ENCODE peak calls at places on chromosome 22, in seven cellular contexts. One of them, this sample, is unnamed.

GRCh38 chr22:29700949-29701927 is 18.6 kb upstream of the CABP7 start:
- DNase-seq in H1: no peak
- DNase-seq in IMR-90: peak; percentile 34
- DNase-seq in neuronal stem cell: no peak
- DNase-seq in mesenchymal stem cell: peak; percentile 32
- DNase-seq in mesendoderm: peak; percentile 70
- DNase-seq in H9: peak; percentile 72
- DNase-seq in this sample: peak; percentile 46

GRCh38 chr22:49042877-49043859 is 784.5 kb downstream of the BRD1 start:
- DNase-seq in neuronal stem cell: no peak
- DNase-seq in mesenchymal stem cell: no peak
- DNase-seq in H1: no peak
- DNase-seq in IMR-90: no peak
- DNase-seq in mesendoderm: no peak
- DNase-seq in H9: no peak
- DNase-seq in this sample: no peak

GRCh38 chr22:41668971-41669911 is 19.4 kb downstream of the SNU13 start:
- DNase-seq in H1: no peak
- DNase-seq in mesendoderm: peak; percentile 39
- DNase-seq in mesenchymal stem cell: peak; percentile 85
- DNase-seq in IMR-90: peak; percentile 85
- DNase-seq in neuronal stem cell: no peak
- DNase-seq in H9: no peak
- DNase-seq in this sample: peak; percentile 77

GRCh38 chr22:26461188-26461810 is 22.3 kb downstream of the HPS4 start:
- DNase-seq in neuronal stem cell: peak; percentile 63
- DNase-seq in H1: peak; percentile 90
- DNase-seq in mesendoderm: peak; percentile 85
- DNase-seq in mesenchymal stem cell: peak; percentile 55
- DNase-seq in H9: peak; percentile 87
- DNase-seq in IMR-90: peak; percentile 28
- DNase-seq in this sample: peak; percentile 46

GRCh38 chr22:37182101-37182948 is 5.7 kb downstream of the C1QTNF6 start:
- DNase-seq in IMR-90: no peak
- DNase-seq in H9: no peak
- DNase-seq in mesendoderm: no peak
- DNase-seq in neuronal stem cell: no peak
- DNase-seq in H1: no peak
- DNase-seq in mesenchymal stem cell: no peak
- DNase-seq in this sample: peak; percentile 70

GRCh38 chr22:18057568-18058209 is 20.1 kb upstream of the PEX26 start:
- DNase-seq in mesenchymal stem cell: peak; percentile 93
- DNase-seq in neuronal stem cell: no peak
- DNase-seq in IMR-90: peak; percentile 100
- DNase-seq in mesendoderm: no peak
- DNase-seq in H9: no peak
- DNase-seq in H1: no peak
- DNase-seq in this sample: peak; percentile 66

GRCh38 chr22:28282346-28282745 is 363.3 kb upstream of the PITPNB start:
- DNase-seq in neuronal stem cell: no peak
- DNase-seq in mesendoderm: no peak
- DNase-seq in mesenchymal stem cell: peak; percentile 24
- DNase-seq in H1: no peak
- DNase-seq in H9: no peak
- DNase-seq in IMR-90: peak; percentile 67
- DNase-seq in this sample: no peak

GRCh38 chr22:23305922-23306374 is 125.6 kb downstream of the BCR start:
- DNase-seq in H9: no peak
- DNase-seq in mesenchymal stem cell: peak; percentile 97
- DNase-seq in neuronal stem cell: no peak
- DNase-seq in mesendoderm: no peak
- DNase-seq in H1: no peak
- DNase-seq in IMR-90: peak; percentile 81
- DNase-seq in this sample: no peak

GRCh38 chr22:39706406-39707150 is 136.0 kb downstream of the CACNA1I start:
- DNase-seq in H9: no peak
- DNase-seq in H1: no peak
- DNase-seq in mesendoderm: no peak
- DNase-seq in IMR-90: no peak
- DNase-seq in neuronal stem cell: no peak
- DNase-seq in mesenchymal stem cell: no peak
- DNase-seq in this sample: no peak

GRCh38 chr22:35534091-35534490 is 6.5 kb upstream of the RASD2 start:
- DNase-seq in mesendoderm: no peak
- DNase-seq in H1: no peak
- DNase-seq in IMR-90: no peak
- DNase-seq in H9: no peak
- DNase-seq in mesenchymal stem cell: no peak
- DNase-seq in neuronal stem cell: no peak
- DNase-seq in this sample: no peak

GRCh38 chr22:44491666-44492405 is 6.2 kb downstream of the RTL6 start:
- DNase-seq in H1: peak; percentile 50
- DNase-seq in H9: no peak
- DNase-seq in IMR-90: no peak
- DNase-seq in mesendoderm: peak; percentile 26
- DNase-seq in mesenchymal stem cell: no peak
- DNase-seq in neuronal stem cell: no peak
- DNase-seq in this sample: no peak

GRCh38 chr22:21775061-21775460 is 39.5 kb upstream of the YPEL1 start:
- DNase-seq in neuronal stem cell: no peak
- DNase-seq in IMR-90: peak; percentile 61
- DNase-seq in H1: no peak
- DNase-seq in mesendoderm: no peak
- DNase-seq in H9: no peak
- DNase-seq in mesenchymal stem cell: no peak
- DNase-seq in this sample: no peak

GRCh38 chr22:47322854-47323253 is 560.4 kb downstream of the TBC1D22A start:
- DNase-seq in IMR-90: no peak
- DNase-seq in H9: no peak
- DNase-seq in mesendoderm: no peak
- DNase-seq in mesenchymal stem cell: no peak
- DNase-seq in H1: no peak
- DNase-seq in neuronal stem cell: no peak
- DNase-seq in this sample: no peak

GRCh38 chr22:33806191-33806590 is 114.1 kb downstream of the LARGE1 start:
- DNase-seq in neuronal stem cell: no peak
- DNase-seq in mesendoderm: no peak
- DNase-seq in IMR-90: peak; percentile 20
- DNase-seq in H1: no peak
- DNase-seq in H9: no peak
- DNase-seq in mesenchymal stem cell: peak; percentile 75
- DNase-seq in this sample: no peak

GRCh38 chr22:49155039-49155808 is 672.4 kb downstream of the BRD1 start:
- DNase-seq in IMR-90: no peak
- DNase-seq in mesendoderm: no peak
- DNase-seq in H1: no peak
- DNase-seq in mesenchymal stem cell: no peak
- DNase-seq in neuronal stem cell: no peak
- DNase-seq in H9: no peak
- DNase-seq in this sample: no peak

GRCh38 chr22:49016909-49017768 is 810.5 kb downstream of the BRD1 start:
- DNase-seq in mesendoderm: no peak
- DNase-seq in neuronal stem cell: no peak
- DNase-seq in H1: peak; percentile 35
- DNase-seq in H9: peak; percentile 24
- DNase-seq in mesenchymal stem cell: no peak
- DNase-seq in IMR-90: no peak
- DNase-seq in this sample: no peak

DNA sequence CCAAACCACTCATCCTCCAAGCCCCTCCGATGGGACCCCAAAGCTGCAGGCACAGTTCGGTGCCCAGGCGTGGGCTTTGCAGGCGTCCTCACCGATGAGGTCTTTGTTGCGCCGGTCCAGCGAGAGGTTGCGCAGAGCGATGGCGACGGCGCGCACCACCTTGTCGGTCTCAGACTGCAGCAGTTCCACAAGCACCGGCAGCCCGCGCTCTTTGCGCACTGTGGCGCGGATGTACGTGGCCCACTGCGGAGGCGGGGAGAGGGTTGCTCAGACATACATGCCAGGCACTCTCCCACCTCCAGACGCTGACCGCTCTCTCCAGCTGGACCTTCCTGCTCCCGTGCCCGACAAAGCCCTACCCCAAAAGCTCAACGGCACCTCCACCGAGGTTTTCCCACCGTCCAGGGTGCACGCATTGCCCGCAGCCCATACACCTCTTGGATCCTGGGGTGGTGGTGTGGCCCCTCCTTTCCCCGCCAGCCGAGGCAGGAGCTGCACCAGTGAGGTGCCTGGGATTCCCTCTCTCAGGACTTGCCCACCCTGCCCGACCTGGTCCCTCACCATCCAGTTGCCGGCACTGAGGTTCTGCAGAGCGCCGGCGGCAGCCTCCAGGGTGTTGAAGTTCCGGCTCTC is 32.0 kb upstream of the TXNRD2 start:
- DNase-seq in H9: no peak
- DNase-seq in H1: no peak
- DNase-seq in neuronal stem cell: no peak
- DNase-seq in IMR-90: no peak
- DNase-seq in mesenchymal stem cell: no peak
- DNase-seq in mesendoderm: no peak
- DNase-seq in this sample: no peak
- H3K18ac ChIP-seq in H9: no peak overlapping the region
- H3K18ac ChIP-seq in H1: no peak overlapping the region
- H3K18ac ChIP-seq in neuronal stem cell: peak overlapping the region; percentile 39
- H3K18ac ChIP-seq in IMR-90: no peak overlapping the region
- H3K18ac ChIP-seq in mesenchymal stem cell: no peak overlapping the region
- H3K18ac ChIP-seq in mesendoderm: no peak overlapping the region
- H3K18ac ChIP-seq in this sample: no peak overlapping the region

GRCh38 chr22:24810043-24810749 is 4.2 kb downstream of the SGSM1 start:
- DNase-seq in mesenchymal stem cell: no peak
- DNase-seq in mesendoderm: peak; percentile 71
- DNase-seq in IMR-90: no peak
- DNase-seq in H9: no peak
- DNase-seq in H1: no peak
- DNase-seq in neuronal stem cell: peak; percentile 66
- DNase-seq in this sample: no peak

GRCh38 chr22:24805790-24806662 is at the start of gene SGSM1:
- DNase-seq in neuronal stem cell: peak; percentile 82
- DNase-seq in mesenchymal stem cell: peak; percentile 71
- DNase-seq in H1: peak; percentile 91
- DNase-seq in IMR-90: peak; percentile 27
- DNase-seq in mesendoderm: peak; percentile 93
- DNase-seq in H9: peak; percentile 89
- DNase-seq in this sample: peak; percentile 65

GRCh38 chr22:24806663-24807001 is 621 bp downstream of the SGSM1 start:
- DNase-seq in IMR-90: no peak
- DNase-seq in mesenchymal stem cell: no peak
- DNase-seq in neuronal stem cell: no peak
- DNase-seq in H1: no peak
- DNase-seq in H9: no peak
- DNase-seq in mesendoderm: no peak
- DNase-seq in this sample: no peak

GRCh38 chr22:24807284-24807950 is 1.4 kb downstream of the SGSM1 start:
- DNase-seq in IMR-90: no peak
- DNase-seq in H9: no peak
- DNase-seq in mesenchymal stem cell: peak; percentile 37
- DNase-seq in H1: no peak
- DNase-seq in mesendoderm: peak; percentile 42
- DNase-seq in neuronal stem cell: no peak
- DNase-seq in this sample: no peak

GRCh38 chr22:24809331-24809730 is 3.3 kb downstream of the SGSM1 start:
- DNase-seq in H9: no peak
- DNase-seq in mesendoderm: no peak
- DNase-seq in neuronal stem cell: no peak
- DNase-seq in IMR-90: no peak
- DNase-seq in H1: no peak
- DNase-seq in mesenchymal stem cell: no peak
- DNase-seq in this sample: no peak
- H4K8ac ChIP-seq in H9: no peak overlapping the region
- H4K8ac ChIP-seq in mesendoderm: no peak overlapping the region
- H4K8ac ChIP-seq in neuronal stem cell: no peak overlapping the region
- H4K8ac ChIP-seq in IMR-90: no peak overlapping the region
- H4K8ac ChIP-seq in H1: no peak overlapping the region
- H4K8ac ChIP-seq in mesenchymal stem cell: no peak overlapping the region
- H4K8ac ChIP-seq in this sample: no peak overlapping the region

GRCh38 chr22:43128116-43128515 is 15.1 kb downstream of the MCAT start:
- DNase-seq in IMR-90: no peak
- DNase-seq in H9: no peak
- DNase-seq in mesenchymal stem cell: no peak
- DNase-seq in mesendoderm: no peak
- DNase-seq in H1: no peak
- DNase-seq in neuronal stem cell: no peak
- DNase-seq in this sample: no peak

GRCh38 chr22:43126506-43127165 is 16.1 kb downstream of the BIK start:
- DNase-seq in H9: no peak
- DNase-seq in neuronal stem cell: no peak
- DNase-seq in H1: peak; percentile 51
- DNase-seq in mesendoderm: peak; percentile 65
- DNase-seq in mesenchymal stem cell: peak; percentile 85
- DNase-seq in IMR-90: peak; percentile 85
- DNase-seq in this sample: peak; percentile 95

GRCh38 chr22:43129426-43130425 is 13.5 kb downstream of the MCAT start:
- DNase-seq in neuronal stem cell: no peak
- DNase-seq in mesenchymal stem cell: no peak
- DNase-seq in IMR-90: no peak
- DNase-seq in H1: no peak
- DNase-seq in mesendoderm: no peak
- DNase-seq in H9: no peak
- DNase-seq in this sample: no peak

GRCh38 chr22:43127166-43127908 is 15.9 kb downstream of the MCAT start:
- DNase-seq in H9: no peak
- DNase-seq in mesenchymal stem cell: no peak
- DNase-seq in neuronal stem cell: no peak
- DNase-seq in H1: no peak
- DNase-seq in IMR-90: no peak
- DNase-seq in mesendoderm: no peak
- DNase-seq in this sample: peak; percentile 97

GRCh38 chr22:43128928-43129424 is 14.2 kb downstream of the MCAT start:
- DNase-seq in H9: no peak
- DNase-seq in H1: peak; percentile 57
- DNase-seq in IMR-90: no peak
- DNase-seq in neuronal stem cell: no peak
- DNase-seq in mesendoderm: no peak
- DNase-seq in mesenchymal stem cell: no peak
- DNase-seq in this sample: no peak
- H3K18ac ChIP-seq in H9: no peak overlapping the region
- H3K18ac ChIP-seq in H1: no peak overlapping the region
- H3K18ac ChIP-seq in IMR-90: no peak overlapping the region
- H3K18ac ChIP-seq in neuronal stem cell: no peak overlapping the region
- H3K18ac ChIP-seq in mesendoderm: no peak overlapping the region
- H3K18ac ChIP-seq in mesenchymal stem cell: no peak overlapping the region
- H3K18ac ChIP-seq in this sample: no peak overlapping the region

DNA sequence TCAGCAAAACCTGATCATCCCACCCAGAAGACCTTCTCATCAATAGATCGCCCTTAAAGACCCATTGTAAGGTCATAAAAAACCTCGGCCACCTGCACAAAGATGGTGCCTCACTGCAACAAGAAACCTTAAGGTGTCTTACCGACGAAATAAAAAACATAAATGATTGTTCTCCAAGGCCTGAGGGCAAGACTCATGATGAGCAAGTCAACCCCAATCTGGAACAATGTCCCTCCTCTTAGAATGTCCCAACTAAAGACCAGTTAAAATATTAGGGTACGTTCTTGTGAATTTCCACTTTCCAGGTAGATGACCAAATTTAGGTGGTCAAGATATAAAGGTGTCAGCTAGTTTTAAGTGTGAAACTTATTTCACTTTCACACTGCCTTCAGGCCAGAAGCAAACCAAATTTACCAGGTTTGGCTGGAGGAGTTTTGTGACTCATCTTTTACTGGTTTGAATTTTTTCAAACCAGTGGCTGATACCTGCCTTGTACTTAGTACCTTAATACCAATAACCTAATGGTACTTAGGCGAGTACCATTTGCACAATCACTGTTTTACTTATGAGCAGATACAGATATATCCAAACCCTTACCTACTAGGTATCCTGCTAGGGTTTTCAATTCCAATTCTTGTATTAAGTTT is 14.9 kb downstream of the KDELR3 start:
- DNase-seq in H1: no peak
- DNase-seq in neuronal stem cell: no peak
- DNase-seq in H9: no peak
- DNase-seq in mesenchymal stem cell: no peak
- DNase-seq in mesendoderm: no peak
- DNase-seq in IMR-90: no peak
- DNase-seq in this sample: no peak
- H4K8ac ChIP-seq in H1: no peak overlapping the region
- H4K8ac ChIP-seq in neuronal stem cell: no peak overlapping the region
- H4K8ac ChIP-seq in H9: no peak overlapping the region
- H4K8ac ChIP-seq in mesenchymal stem cell: no peak overlapping the region
- H4K8ac ChIP-seq in mesendoderm: no peak overlapping the region
- H4K8ac ChIP-seq in IMR-90: no peak overlapping the region
- H4K8ac ChIP-seq in this sample: no peak overlapping the region